ENCODE peak calls at places on chromosomes 2 and 18, in four cellular contexts. K is iPS-NIHi11; X is NCI-H774; B is naive thymus-derived CD8-positive, alpha-beta T cell. Q is an unnamed sample.

GRCh38 chr2:121480826-121481225 is 49.9 kb upstream of the RNU4ATAC start:
- DNase-seq in K (no peak), X (no peak), B (no peak), Q (no peak)

GRCh38 chr2:57105694-57106093 is 921.9 kb downstream of the CCDC85A start:
- DNase-seq in K (no peak), X (no peak), B (no peak), Q (no peak)

GRCh38 chr2:111985514-111985913 is 69.6 kb upstream of the TMEM87B start:
- DNase-seq in K (no peak), X (no peak), B (no peak), Q (no peak)

GRCh38 chr2:73107211-73107926 is 5.4 kb downstream of the RAB11FIP5 start:
- DNase-seq in K (no peak), X (no peak), B (no peak), Q (no peak)

GRCh38 chr2:100270381-100271146 is 51.7 kb downstream of the LONRF2 start:
- DNase-seq in K (no peak), X (no peak), B (no peak), Q (no peak)

GRCh38 chr2:192051533-192051932 is 143.2 kb downstream of the TMEFF2 start:
- DNase-seq in K (no peak), X (no peak), B (no peak), Q (no peak)

GRCh38 chr2:219230201-219230540 is 565 bp downstream of the ANKZF1 start:
- DNase-seq in K (peak; percentile 56), X (no peak), B (no peak), Q (no peak)

GRCh38 chr2:121004271-121004812 is 268.7 kb downstream of the GLI2 start:
- DNase-seq in K (no peak), X (no peak), B (no peak), Q (no peak)

GRCh38 chr2:33521791-33522281 is 45.4 kb downstream of the RASGRP3 start:
- DNase-seq in K (no peak), X (no peak), B (no peak), Q (no peak)

GRCh38 chr2:206971805-206972204 is 32.5 kb downstream of the CPO start:
- DNase-seq in K (no peak), X (no peak), B (no peak), Q (no peak)

GRCh38 chr2:55864351-55865084 is 59.1 kb downstream of the EFEMP1 start:
- DNase-seq in K (no peak), X (no peak), B (no peak), Q (no peak)

GRCh38 chr2:25336446-25336845 is 5.3 kb downstream of the DNMT3A start:
- DNase-seq in K (no peak), X (no peak), B (no peak), Q (no peak)

GRCh38 chr18:40414155-40414754 is 1540.8 kb upstream of the PIK3C3 start:
- DNase-seq in K (no peak), X (no peak), B (no peak), Q (no peak)

GRCh38 chr18:70235478-70235877 is 30.0 kb upstream of the RTTN start:
- DNase-seq in K (no peak), X (no peak), B (no peak), Q (no peak)

GRCh38 chr2:18311413-18311812 is 249.0 kb downstream of the RDH14 start:
- DNase-seq in K (no peak), X (peak; percentile 85), B (no peak), Q (no peak)

GRCh38 chr2:129152514-129152913 is 827.0 kb upstream of the RAB6C start:
- DNase-seq in K (no peak), X (no peak), B (no peak), Q (no peak)

GRCh38 chr2:230866704-230867561 is 2.2 kb downstream of the ITM2C start:
- DNase-seq in K (no peak), X (no peak), B (peak; percentile 85), Q (no peak)

GRCh38 chr2:19686439-19686838 is 215.3 kb downstream of the TTC32 start:
- DNase-seq in K (no peak), X (no peak), B (no peak), Q (no peak)

GRCh38 chr18:75784413-75784812 is 356.9 kb upstream of the SMIM21 start:
- DNase-seq in K (no peak), X (no peak), B (no peak), Q (no peak)